ENCODE peak calls at places on chromosome 14, in five cellular contexts. One of them, this sample, is unnamed.

GRCh38 chr14:32367501-32367900 is 38.4 kb downstream of the AKAP6 start:
- DNase-seq in gastrocnemius medialis: no peak
- DNase-seq in tibial artery: no peak
- DNase-seq in HFF-Myc: no peak
- DNase-seq in mucosa of descending colon: no peak
- DNase-seq in this sample: no peak

GRCh38 chr14:71665157-71665556 is 267.1 kb upstream of the RGS6 start:
- DNase-seq in gastrocnemius medialis: no peak
- DNase-seq in tibial artery: no peak
- DNase-seq in HFF-Myc: no peak
- DNase-seq in mucosa of descending colon: no peak
- DNase-seq in this sample: peak; percentile 71

GRCh38 chr14:105913861-105914260 is 387.5 kb downstream of the TMEM121 start:
- DNase-seq in gastrocnemius medialis: no peak
- DNase-seq in tibial artery: peak; percentile 7
- DNase-seq in HFF-Myc: no peak
- DNase-seq in mucosa of descending colon: peak; percentile 20
- DNase-seq in this sample: no peak

GRCh38 chr14:70018246-70018645 is 139.0 kb downstream of the SMOC1 start:
- DNase-seq in gastrocnemius medialis: no peak
- DNase-seq in tibial artery: no peak
- DNase-seq in HFF-Myc: no peak
- DNase-seq in mucosa of descending colon: no peak
- DNase-seq in this sample: no peak

GRCh38 chr14:61559641-61560201 is 135.6 kb upstream of the HIF1A start:
- DNase-seq in gastrocnemius medialis: no peak
- DNase-seq in tibial artery: no peak
- DNase-seq in HFF-Myc: no peak
- DNase-seq in mucosa of descending colon: no peak
- DNase-seq in this sample: no peak

GRCh38 chr14:81523616-81524015 is 10.0 kb downstream of the SEL1L start:
- DNase-seq in gastrocnemius medialis: no peak
- DNase-seq in tibial artery: no peak
- DNase-seq in HFF-Myc: no peak
- DNase-seq in mucosa of descending colon: no peak
- DNase-seq in this sample: no peak

GRCh38 chr14:94171208-94171607 is 2.9 kb upstream of the PPP4R4 start:
- DNase-seq in gastrocnemius medialis: peak; percentile 32
- DNase-seq in tibial artery: no peak
- DNase-seq in HFF-Myc: no peak
- DNase-seq in mucosa of descending colon: no peak
- DNase-seq in this sample: no peak

GRCh38 chr14:90301580-90302181 is 30.1 kb downstream of the NRDE2 start:
- DNase-seq in gastrocnemius medialis: no peak
- DNase-seq in tibial artery: no peak
- DNase-seq in HFF-Myc: peak; percentile 30
- DNase-seq in mucosa of descending colon: no peak
- DNase-seq in this sample: peak; percentile 39

GRCh38 chr14:106883218-106883692 is 1356.9 kb downstream of the TMEM121 start:
- DNase-seq in gastrocnemius medialis: no peak
- DNase-seq in tibial artery: no peak
- DNase-seq in HFF-Myc: no peak
- DNase-seq in mucosa of descending colon: peak; percentile 59
- DNase-seq in this sample: no peak

GRCh38 chr14:76904100-76904739 is 78.0 kb downstream of the LRRC74A start:
- DNase-seq in gastrocnemius medialis: peak; percentile 62
- DNase-seq in tibial artery: peak; percentile 60
- DNase-seq in HFF-Myc: no peak
- DNase-seq in mucosa of descending colon: no peak
- DNase-seq in this sample: peak; percentile 97

GRCh38 chr14:66507181-66507721 is 696 bp upstream of the GPHN start:
- DNase-seq in gastrocnemius medialis: no peak
- DNase-seq in tibial artery: no peak
- DNase-seq in HFF-Myc: no peak
- DNase-seq in mucosa of descending colon: no peak
- DNase-seq in this sample: no peak

GRCh38 chr14:24607635-24608492 is 1.6 kb downstream of the GZMH start:
- DNase-seq in gastrocnemius medialis: no peak
- DNase-seq in tibial artery: no peak
- DNase-seq in HFF-Myc: no peak
- DNase-seq in mucosa of descending colon: no peak
- DNase-seq in this sample: no peak

GRCh38 chr14:65070710-65071033 is 31.6 kb downstream of the MAX start:
- DNase-seq in gastrocnemius medialis: peak; percentile 57
- DNase-seq in tibial artery: no peak
- DNase-seq in HFF-Myc: no peak
- DNase-seq in mucosa of descending colon: no peak
- DNase-seq in this sample: no peak

GRCh38 chr14:99508896-99509629 is 27.9 kb downstream of the CCNK start:
- DNase-seq in gastrocnemius medialis: peak; percentile 89
- DNase-seq in tibial artery: no peak
- DNase-seq in HFF-Myc: no peak
- DNase-seq in mucosa of descending colon: no peak
- DNase-seq in this sample: no peak

GRCh38 chr14:100018482-100018881 is 46.7 kb upstream of the EVL start:
- DNase-seq in gastrocnemius medialis: no peak
- DNase-seq in tibial artery: no peak
- DNase-seq in HFF-Myc: no peak
- DNase-seq in mucosa of descending colon: no peak
- DNase-seq in this sample: no peak

GRCh38 chr14:61927521-61927920 is 165.3 kb downstream of the SNAPC1 start:
- DNase-seq in gastrocnemius medialis: no peak
- DNase-seq in tibial artery: no peak
- DNase-seq in HFF-Myc: no peak
- DNase-seq in mucosa of descending colon: no peak
- DNase-seq in this sample: no peak

GRCh38 chr14:39576726-39577125 is 144.5 kb upstream of the FBXO33 start:
- DNase-seq in gastrocnemius medialis: no peak
- DNase-seq in tibial artery: no peak
- DNase-seq in HFF-Myc: no peak
- DNase-seq in mucosa of descending colon: no peak
- DNase-seq in this sample: no peak

GRCh38 chr14:75125617-75126016 is 1.2 kb downstream of the NEK9 start:
- DNase-seq in gastrocnemius medialis: no peak
- DNase-seq in tibial artery: no peak
- DNase-seq in HFF-Myc: peak; percentile 30
- DNase-seq in mucosa of descending colon: no peak
- DNase-seq in this sample: peak; percentile 60

GRCh38 chr14:104794099-104794498 is 1.4 kb downstream of the AKT1 start:
- DNase-seq in gastrocnemius medialis: no peak
- DNase-seq in tibial artery: no peak
- DNase-seq in HFF-Myc: peak; percentile 37
- DNase-seq in mucosa of descending colon: peak; percentile 83
- DNase-seq in this sample: no peak

GRCh38 chr14:64444984-64445845 is 20.1 kb upstream of the AKAP5 start:
- DNase-seq in gastrocnemius medialis: no peak
- DNase-seq in tibial artery: no peak
- DNase-seq in HFF-Myc: no peak
- DNase-seq in mucosa of descending colon: no peak
- DNase-seq in this sample: peak; percentile 41

GRCh38 chr14:56202256-56202655 is 84.0 kb downstream of the PELI2 start:
- DNase-seq in gastrocnemius medialis: no peak
- DNase-seq in tibial artery: no peak
- DNase-seq in HFF-Myc: no peak
- DNase-seq in mucosa of descending colon: no peak
- DNase-seq in this sample: no peak

GRCh38 chr14:76985021-76985420 is 43.5 kb downstream of the IRF2BPL start:
- DNase-seq in gastrocnemius medialis: no peak
- DNase-seq in tibial artery: no peak
- DNase-seq in HFF-Myc: no peak
- DNase-seq in mucosa of descending colon: no peak
- DNase-seq in this sample: no peak

GRCh38 chr14:100309028-100309718 is 2.9 kb upstream of the SLC25A29 start:
- DNase-seq in gastrocnemius medialis: no peak
- DNase-seq in tibial artery: no peak
- DNase-seq in HFF-Myc: no peak
- DNase-seq in mucosa of descending colon: no peak
- DNase-seq in this sample: no peak

GRCh38 chr14:75804570-75805275 is 143.7 kb downstream of the TTLL5 start:
- DNase-seq in gastrocnemius medialis: no peak
- DNase-seq in tibial artery: no peak
- DNase-seq in HFF-Myc: no peak
- DNase-seq in mucosa of descending colon: no peak
- DNase-seq in this sample: no peak

GRCh38 chr14:65832431-65833253 is 420.1 kb downstream of the FUT8 start:
- DNase-seq in gastrocnemius medialis: peak; percentile 33
- DNase-seq in tibial artery: peak; percentile 27
- DNase-seq in HFF-Myc: no peak
- DNase-seq in mucosa of descending colon: no peak
- DNase-seq in this sample: no peak

GRCh38 chr14:25431211-25432076 is 381.5 kb upstream of the STXBP6 start:
- DNase-seq in gastrocnemius medialis: no peak
- DNase-seq in tibial artery: no peak
- DNase-seq in HFF-Myc: no peak
- DNase-seq in mucosa of descending colon: no peak
- DNase-seq in this sample: no peak

GRCh38 chr14:79465651-79466050 is 745.7 kb downstream of the DIO2 start:
- DNase-seq in gastrocnemius medialis: no peak
- DNase-seq in tibial artery: no peak
- DNase-seq in HFF-Myc: no peak
- DNase-seq in mucosa of descending colon: no peak
- DNase-seq in this sample: no peak

DNA sequence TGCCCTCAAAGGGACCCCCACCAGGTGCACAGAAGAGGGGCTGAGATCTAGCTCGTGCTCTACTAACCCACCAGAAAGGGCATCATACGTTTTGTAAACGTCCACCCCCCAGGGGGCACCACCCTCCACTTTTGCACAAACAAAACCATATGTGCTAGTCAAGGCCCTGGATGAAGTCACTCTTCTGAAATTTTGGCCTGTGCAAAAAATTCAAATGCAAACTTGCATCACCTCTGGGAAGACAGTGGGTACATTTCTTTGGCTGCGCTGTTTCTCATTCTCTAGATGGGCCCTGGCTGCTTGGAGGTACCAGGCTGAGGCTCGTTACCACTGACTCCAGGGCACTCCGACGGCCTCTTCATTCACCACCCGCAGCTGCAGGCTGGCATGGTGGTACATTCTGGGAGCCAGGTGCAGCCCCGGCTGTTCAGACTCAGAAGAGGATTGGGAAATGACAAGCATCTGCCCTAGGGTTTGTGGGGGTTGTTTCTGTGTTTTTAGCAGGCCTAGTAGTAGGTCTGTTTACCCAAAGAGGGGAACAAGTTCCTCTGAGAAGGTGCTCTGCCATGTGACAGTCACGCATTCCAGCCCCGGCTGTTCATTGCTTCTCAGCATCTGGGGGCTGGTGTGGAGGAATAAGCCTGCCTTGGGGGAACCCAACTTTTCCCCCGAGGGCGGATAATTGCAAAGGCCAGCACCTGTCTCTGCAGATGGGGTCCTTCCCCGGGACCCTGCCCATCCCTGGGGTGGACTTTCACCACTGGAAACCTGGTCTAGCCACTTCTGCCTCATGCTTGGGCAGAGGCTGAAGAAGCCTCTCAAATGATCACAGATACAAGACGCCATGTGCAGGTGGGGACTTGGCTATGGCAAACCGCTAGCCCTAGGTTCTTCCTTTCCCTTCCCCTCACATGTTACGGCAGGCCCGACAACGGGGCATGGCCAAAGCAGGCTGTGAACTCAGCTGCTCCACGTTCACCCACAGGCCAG is 147.6 kb downstream of the DPF3 start:
- DNase-seq in gastrocnemius medialis: peak; percentile 72
- DNase-seq in tibial artery: no peak
- DNase-seq in HFF-Myc: peak; percentile 40
- DNase-seq in mucosa of descending colon: no peak
- DNase-seq in this sample: peak; percentile 60
- TF ChIP-seq CTCF in gastrocnemius medialis: peak; percentile 24
- TF ChIP-seq CTCF in tibial artery: peak; percentile 31
- TF ChIP-seq CTCF in HFF-Myc: peak; percentile 34
- TF ChIP-seq CTCF in mucosa of descending colon: no peak
- TF ChIP-seq CTCF in this sample: peak; percentile 48

DNA sequence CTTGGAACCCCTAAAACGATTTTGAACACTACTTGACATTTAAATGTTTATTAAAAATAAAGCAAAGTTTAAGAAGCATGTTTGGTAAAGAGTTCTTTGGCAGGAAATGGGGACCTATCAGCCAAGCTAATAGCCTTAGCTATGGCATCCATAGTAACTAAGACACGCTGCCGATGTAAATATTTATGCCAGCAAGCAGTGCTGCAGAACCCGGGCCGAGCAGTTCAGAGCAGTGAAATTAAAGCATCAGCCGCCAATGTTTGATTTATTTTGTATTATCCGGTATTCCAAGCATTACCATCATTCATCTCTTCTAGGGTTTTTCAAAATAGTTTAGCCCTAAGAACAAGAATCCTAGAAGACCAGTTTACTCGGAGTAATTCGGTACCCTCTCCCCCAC is 61.6 kb downstream of the PPP2R5C start:
- DNase-seq in gastrocnemius medialis: no peak
- DNase-seq in tibial artery: no peak
- DNase-seq in HFF-Myc: no peak
- DNase-seq in mucosa of descending colon: no peak
- DNase-seq in this sample: no peak
- H3K4me3 ChIP-seq in gastrocnemius medialis: peak overlapping the region; percentile 22
- H3K4me3 ChIP-seq in tibial artery: peak overlapping the region; percentile 18
- H3K4me3 ChIP-seq in HFF-Myc: no peak overlapping the region
- H3K4me3 ChIP-seq in mucosa of descending colon: no peak overlapping the region
- H3K4me3 ChIP-seq in this sample: no peak overlapping the region

GRCh38 chr14:58367296-58367695 is 28.4 kb upstream of the TOMM20L start:
- DNase-seq in gastrocnemius medialis: peak; percentile 17
- DNase-seq in tibial artery: peak; percentile 27
- DNase-seq in HFF-Myc: no peak
- DNase-seq in mucosa of descending colon: no peak
- DNase-seq in this sample: no peak
- TF ChIP-seq CTCF in gastrocnemius medialis: no peak
- TF ChIP-seq CTCF in tibial artery: no peak
- TF ChIP-seq CTCF in HFF-Myc: no peak
- TF ChIP-seq CTCF in mucosa of descending colon: no peak
- TF ChIP-seq CTCF in this sample: no peak

GRCh38 chr14:37599527-37600368 is 4.3 kb downstream of the TTC6 start:
- DNase-seq in gastrocnemius medialis: no peak
- DNase-seq in tibial artery: no peak
- DNase-seq in HFF-Myc: no peak
- DNase-seq in mucosa of descending colon: no peak
- DNase-seq in this sample: no peak
- H3K4me3 ChIP-seq in gastrocnemius medialis: no peak overlapping the region
- H3K4me3 ChIP-seq in tibial artery: no peak overlapping the region
- H3K4me3 ChIP-seq in HFF-Myc: no peak overlapping the region
- H3K4me3 ChIP-seq in mucosa of descending colon: no peak overlapping the region
- H3K4me3 ChIP-seq in this sample: peak overlapping the region; percentile 3

DNA sequence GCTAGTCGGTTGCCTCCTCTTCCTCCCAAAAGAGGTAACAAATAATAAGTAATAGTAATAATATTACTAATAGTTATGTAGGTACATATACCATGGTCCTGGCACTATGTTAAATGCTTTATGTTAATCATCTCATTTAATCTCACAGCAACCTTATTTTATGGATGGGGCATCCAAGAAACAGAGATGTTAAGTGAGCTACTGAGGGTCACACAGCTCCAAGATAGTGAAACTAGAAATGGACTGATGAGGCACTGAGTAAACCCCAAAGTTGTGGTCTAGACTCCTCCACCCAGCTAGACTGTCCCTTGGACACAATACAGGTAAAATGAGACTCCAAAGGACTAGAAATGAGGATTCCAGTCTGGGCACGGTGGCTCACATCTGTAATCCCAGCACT is 15.1 kb downstream of the ZFHX2 start:
- DNase-seq in gastrocnemius medialis: no peak
- DNase-seq in tibial artery: no peak
- DNase-seq in HFF-Myc: no peak
- DNase-seq in mucosa of descending colon: no peak
- DNase-seq in this sample: no peak
- TF ChIP-seq CTCF in gastrocnemius medialis: no peak
- TF ChIP-seq CTCF in tibial artery: no peak
- TF ChIP-seq CTCF in HFF-Myc: no peak
- TF ChIP-seq CTCF in mucosa of descending colon: no peak
- TF ChIP-seq CTCF in this sample: no peak

This sample was measured in AG09309.